ENCODE peak calls at places on chromosomes 1 and 21, in eight cellular contexts. A, O, S, Q, Y, M, E and G are unnamed samples.

GRCh38 chr1:26081267-26082019 is 14.0 kb upstream of the TRIM63 start:
- DNase-seq in A (no peak), O (no peak), S (no peak), Q (no peak), Y (peak), M (no peak), E (peak), G (no peak)

GRCh38 chr1:51328279-51328678 is 2.1 kb downstream of the TTC39A start:
- DNase-seq in A (no peak), O (no peak), S (no peak), Q (no peak), Y (no peak), M (no peak), E (no peak), G (no peak)

GRCh38 chr1:205436776-205437485 is 15.1 kb upstream of the LEMD1 start:
- DNase-seq in A (no peak), O (no peak), S (no peak), Q (no peak), Y (peak), M (no peak), E (no peak), G (no peak)

GRCh38 chr21:42148097-42148496 is 70.8 kb upstream of the ABCG1 start:
- DNase-seq in A (no peak), O (no peak), S (no peak), Q (no peak), Y (no peak), M (no peak), E (no peak), G (no peak)

GRCh38 chr1:156704930-156705320 is 458 bp downstream of the CRABP2 start:
- DNase-seq in A (no peak), O (peak), S (peak), Q (peak), Y (peak), M (no peak), E (peak), G (no peak)

GRCh38 chr1:37811027-37811655 is 3.1 kb upstream of the YRDC start:
- DNase-seq in A (peak), O (peak), S (peak), Q (no peak), Y (peak), M (peak), E (peak), G (no peak)

GRCh38 chr21:32298658-32299081 is at the start of gene MRAP:
- DNase-seq in A (no peak), O (no peak), S (no peak), Q (no peak), Y (no peak), M (no peak), E (no peak), G (peak)

GRCh38 chr1:11107541-11107940 is 7.9 kb upstream of the EXOSC10 start:
- DNase-seq in A (no peak), O (no peak), S (no peak), Q (no peak), Y (no peak), M (no peak), E (no peak), G (no peak)

GRCh38 chr1:51421961-51422360 is 91.6 kb upstream of the TTC39A start:
- DNase-seq in A (no peak), O (no peak), S (no peak), Q (no peak), Y (peak), M (peak), E (peak), G (no peak)

GRCh38 chr1:167819849-167820683 is 93.9 kb downstream of the ADCY10 start:
- DNase-seq in A (no peak), O (peak), S (peak), Q (no peak), Y (peak), M (peak), E (peak), G (no peak)

GRCh38 chr1:29812397-29813135 is 576.2 kb downstream of the PTPRU start:
- DNase-seq in A (no peak), O (peak), S (no peak), Q (no peak), Y (no peak), M (no peak), E (no peak), G (no peak)

GRCh38 chr1:10389271-10389973 is 9.4 kb upstream of the PGD start:
- DNase-seq in A (no peak), O (no peak), S (no peak), Q (no peak), Y (no peak), M (no peak), E (no peak), G (no peak)

GRCh38 chr1:184562801-184563200 is 176.0 kb downstream of the C1orf21 start:
- DNase-seq in A (no peak), O (no peak), S (no peak), Q (no peak), Y (no peak), M (no peak), E (no peak), G (no peak)

GRCh38 chr1:94949681-94950661 is 23.1 kb upstream of the CNN3 start:
- DNase-seq in A (no peak), O (no peak), S (no peak), Q (no peak), Y (peak), M (no peak), E (peak), G (no peak)

GRCh38 chr1:38746966-38747600 is 112.5 kb downstream of the RRAGC start:
- DNase-seq in A (no peak), O (no peak), S (no peak), Q (no peak), Y (no peak), M (no peak), E (no peak), G (no peak)

GRCh38 chr1:246647113-246647512 is 77.1 kb upstream of the SCCPDH start:
- DNase-seq in A (no peak), O (no peak), S (peak), Q (no peak), Y (no peak), M (peak), E (peak), G (no peak)

GRCh38 chr1:178532392-178532791 is 19.5 kb downstream of the TEX35 start:
- DNase-seq in A (peak), O (peak), S (peak), Q (no peak), Y (peak), M (peak), E (peak), G (peak)

GRCh38 chr21:42424848-42425602 is 21.3 kb downstream of the UBASH3A start:
- DNase-seq in A (peak), O (peak), S (no peak), Q (peak), Y (no peak), M (no peak), E (no peak), G (no peak)

GRCh38 chr1:67736750-67737149 is 51.7 kb downstream of the GADD45A start:
- DNase-seq in A (no peak), O (no peak), S (no peak), Q (no peak), Y (no peak), M (no peak), E (no peak), G (no peak)

GRCh38 chr21:28636988-28637691 is 355.5 kb downstream of the LTN1 start:
- DNase-seq in A (peak), O (no peak), S (no peak), Q (no peak), Y (no peak), M (no peak), E (peak), G (no peak)

GRCh38 chr21:31781737-31782136 is 49.8 kb upstream of the SCAF4 start:
- DNase-seq in A (no peak), O (no peak), S (no peak), Q (no peak), Y (peak), M (peak), E (peak), G (no peak)

GRCh38 chr1:14320518-14320917 is 278.0 kb upstream of the KAZN start:
- DNase-seq in A (no peak), O (no peak), S (no peak), Q (no peak), Y (peak), M (no peak), E (peak), G (no peak)

GRCh38 chr21:44947111-44947929 is 7.5 kb downstream of the SLX9 start:
- DNase-seq in A (no peak), O (no peak), S (no peak), Q (no peak), Y (no peak), M (no peak), E (no peak), G (no peak)

GRCh38 chr1:193408782-193409293 is 222.4 kb upstream of the B3GALT2 start:
- DNase-seq in A (no peak), O (no peak), S (peak), Q (no peak), Y (peak), M (no peak), E (peak), G (no peak)